ENCODE peak calls at places on chromosomes 12 and 14, in four cellular contexts. M is MCF 10A, H is right lobe of liver, B is tibial artery. N is an unnamed sample.

GRCh38 chr14:75204106-75204505 is 27.7 kb upstream of the TMED10 start:
- DNase-seq in H (no peak), B (no peak), M (no peak), N (peak; percentile 14)

GRCh38 chr12:18171571-18171970 is 81.6 kb upstream of the RERGL start:
- DNase-seq in H (no peak), M (peak; percentile 59), B (no peak), N (no peak)

GRCh38 chr14:25411933-25412757 is 362.2 kb upstream of the STXBP6 start:
- DNase-seq in B (no peak), H (no peak), M (no peak), N (peak; percentile 2)

GRCh38 chr12:68766646-68767045 is 20.7 kb downstream of the SLC35E3 start:
- DNase-seq in B (no peak), M (no peak), H (no peak), N (no peak)

GRCh38 chr12:124026755-124027745 is 54.0 kb downstream of the ZNF664 start:
- DNase-seq in M (peak; percentile 42), B (no peak), H (no peak), N (no peak)

GRCh38 chr14:44846232-44846824 is 115.4 kb downstream of the KLHL28 start:
- DNase-seq in M (peak; percentile 65), H (no peak), B (no peak), N (peak; percentile 30)

GRCh38 chr14:94681300-94682060 is 69.3 kb downstream of the SERPINA3 start:
- DNase-seq in H (peak; percentile 73), M (peak; percentile 83), B (no peak), N (peak; percentile 58)

GRCh38 chr12:27965411-27965810 is 7.1 kb downstream of the PTHLH start:
- DNase-seq in B (no peak), M (no peak), H (no peak), N (no peak)

GRCh38 chr14:61549425-61549824 is 145.9 kb upstream of the HIF1A start:
- DNase-seq in M (no peak), H (no peak), B (no peak), N (no peak)

GRCh38 chr14:62661818-62662217 is 383.4 kb downstream of the KCNH5 start:
- DNase-seq in H (no peak), B (no peak), M (no peak), N (no peak)

GRCh38 chr14:94088516-94088915 is 7.4 kb downstream of the IFI27L1 start:
- DNase-seq in H (no peak), B (no peak), M (no peak), N (no peak)

GRCh38 chr12:118188690-118189371 is 52.9 kb downstream of the PEBP1 start:
- DNase-seq in H (no peak), B (peak; percentile 29), M (no peak), N (no peak)

GRCh38 chr12:78898416-78898815 is 33.8 kb downstream of the SYT1 start:
- DNase-seq in M (peak; percentile 15), H (peak; percentile 51), B (no peak), N (no peak)

GRCh38 chr12:57101892-57102695 is 9.1 kb downstream of the STAT6 start:
- DNase-seq in M (no peak), H (peak; percentile 89), B (no peak), N (peak; percentile 63)

GRCh38 chr14:83706555-83706954 is 1823.4 kb upstream of the FLRT2 start:
- DNase-seq in H (no peak), M (no peak), B (no peak), N (no peak)

DNA sequence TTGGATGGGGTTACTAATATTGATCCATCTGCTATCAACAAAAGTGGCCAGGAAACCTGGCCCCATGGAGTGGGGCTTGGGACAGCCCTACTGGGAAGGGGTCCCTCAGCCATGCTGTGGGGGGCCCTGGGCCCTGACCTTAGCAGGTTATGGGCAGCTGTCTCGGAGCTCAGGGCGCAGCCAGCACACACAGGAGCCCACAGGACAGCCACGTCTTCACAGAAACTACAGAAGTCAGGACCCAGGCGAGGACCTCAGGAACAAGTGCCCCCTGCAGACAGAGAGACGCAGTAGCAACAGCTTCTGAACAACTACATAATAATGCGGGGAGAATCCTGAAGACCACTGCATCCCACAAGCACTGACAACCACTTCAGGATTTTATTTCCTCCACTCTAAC is 11.9 kb upstream of the FKBP11 start:
- DNase-seq in H (no peak), B (no peak), M (no peak), N (no peak)
- TF ChIP-seq CTCF in H (no peak), B (no peak), M (no peak), N (no peak)

GRCh38 chr14:29426083-29426482 is 501.6 kb downstream of the PRKD1 start:
- DNase-seq in H (no peak), M (no peak), B (no peak), N (no peak)

GRCh38 chr14:29419736-29420135 is 507.9 kb downstream of the PRKD1 start:
- DNase-seq in B (no peak), H (no peak), M (no peak), N (no peak)

GRCh38 chr14:29421156-29421728 is 506.4 kb downstream of the PRKD1 start:
- DNase-seq in H (no peak), M (no peak), B (no peak), N (no peak)
- TF ChIP-seq CTCF in H (no peak), M (no peak), B (no peak), N (no peak)

DNA sequence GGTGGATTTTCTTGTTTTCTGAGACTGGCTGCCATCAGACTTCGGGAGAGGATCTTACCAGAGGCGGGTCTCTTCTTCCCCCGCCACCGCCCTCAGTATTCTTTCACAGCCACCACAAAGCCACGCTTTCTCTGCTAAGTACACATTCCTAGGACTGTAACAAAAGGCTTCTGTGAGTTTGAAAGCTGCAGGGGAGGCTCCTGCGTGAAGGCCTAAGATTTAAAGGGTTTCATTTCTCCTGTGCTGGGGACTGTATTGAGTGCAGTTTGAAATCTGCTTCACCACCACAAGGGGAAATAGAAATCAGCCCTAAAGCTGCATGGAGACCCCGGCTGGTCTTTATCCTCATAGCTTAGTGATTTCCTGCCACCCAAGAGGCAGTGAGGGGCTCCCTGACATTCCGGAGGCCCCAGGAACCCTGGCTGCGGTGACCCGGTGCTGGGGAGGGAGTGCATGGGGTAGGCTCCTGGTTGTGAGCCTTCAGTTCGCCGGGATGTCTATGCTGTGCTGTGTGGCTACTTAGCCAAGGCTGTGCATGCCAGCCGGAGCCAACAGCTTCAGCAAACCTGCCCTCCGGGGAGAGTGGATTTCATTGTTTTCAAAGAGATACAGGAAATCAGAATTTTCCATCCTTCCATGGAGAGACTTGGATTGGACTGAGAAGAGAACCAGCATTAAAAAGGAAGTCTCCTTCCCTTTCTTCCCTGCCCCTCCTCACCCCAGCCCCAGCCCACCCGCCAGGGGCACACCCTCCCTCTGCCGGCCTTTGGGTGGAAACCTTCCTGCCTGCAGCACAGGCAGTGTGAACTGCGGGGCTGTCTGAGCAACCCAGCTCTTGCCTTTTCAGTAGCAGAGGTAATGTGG is 163.3 kb downstream of the ETV6 start:
- DNase-seq in H (no peak), M (no peak), B (peak; percentile 49), N (peak; percentile 42)
- TF ChIP-seq CTCF in H (no peak), M (no peak), B (peak; percentile 3), N (no peak)

DNA sequence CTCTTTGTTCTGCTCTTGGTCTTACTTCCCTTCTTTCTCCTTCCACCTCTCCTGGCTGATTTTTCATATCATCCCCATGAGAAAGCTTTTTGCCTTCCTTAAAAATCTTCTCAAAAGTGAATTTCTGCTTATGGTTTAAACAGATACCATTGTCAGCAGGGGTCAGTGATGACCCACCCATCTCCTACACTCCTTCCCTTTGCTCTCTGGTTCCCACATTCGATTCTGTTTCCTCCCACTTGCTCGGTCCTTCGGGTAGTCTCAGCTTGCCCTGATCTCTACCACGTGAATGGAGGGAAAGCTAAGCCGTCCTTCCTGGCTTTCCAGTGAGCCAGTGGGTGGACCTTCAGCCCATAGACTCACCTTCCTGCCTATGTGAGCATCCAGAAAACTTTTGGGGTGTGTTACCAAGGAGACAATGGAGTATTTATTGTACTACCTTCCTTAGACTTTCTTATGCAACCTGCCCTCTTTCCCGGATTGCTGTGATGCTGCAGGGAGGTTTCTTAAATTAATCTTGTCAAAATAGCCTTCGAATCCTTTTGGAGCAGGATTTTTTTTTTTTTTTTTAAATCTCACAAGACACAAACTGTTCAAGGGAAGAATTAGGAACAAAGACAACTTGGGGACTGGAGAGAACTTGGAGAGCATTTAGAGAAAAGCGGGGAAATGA is 306.3 kb downstream of the CACNA1C start:
- DNase-seq in B (no peak), M (no peak), H (no peak), N (no peak)
- TF ChIP-seq CTCF in B (no peak), M (no peak), H (no peak), N (no peak)

GRCh38 chr12:111274820-111275219 is 94.1 kb downstream of the PHETA1 start:
- DNase-seq in B (no peak), H (no peak), M (peak; percentile 14), N (no peak)
- TF ChIP-seq CTCF in B (no peak), H (no peak), M (peak; percentile 27), N (no peak)

GRCh38 chr14:55441286-55441685 is 870 bp upstream of the TBPL2 start:
- DNase-seq in M (no peak), B (no peak), H (no peak), N (no peak)

GRCh38 chr14:55436530-55436929 is 3.9 kb downstream of the TBPL2 start:
- DNase-seq in M (no peak), H (no peak), B (no peak), N (no peak)

GRCh38 chr14:55434805-55435174 is 5.6 kb downstream of the TBPL2 start:
- DNase-seq in B (no peak), M (no peak), H (no peak), N (no peak)

GRCh38 chr14:55438066-55438683 is 2.2 kb downstream of the TBPL2 start:
- DNase-seq in B (no peak), H (no peak), M (peak; percentile 68), N (peak; percentile 46)

DNA sequence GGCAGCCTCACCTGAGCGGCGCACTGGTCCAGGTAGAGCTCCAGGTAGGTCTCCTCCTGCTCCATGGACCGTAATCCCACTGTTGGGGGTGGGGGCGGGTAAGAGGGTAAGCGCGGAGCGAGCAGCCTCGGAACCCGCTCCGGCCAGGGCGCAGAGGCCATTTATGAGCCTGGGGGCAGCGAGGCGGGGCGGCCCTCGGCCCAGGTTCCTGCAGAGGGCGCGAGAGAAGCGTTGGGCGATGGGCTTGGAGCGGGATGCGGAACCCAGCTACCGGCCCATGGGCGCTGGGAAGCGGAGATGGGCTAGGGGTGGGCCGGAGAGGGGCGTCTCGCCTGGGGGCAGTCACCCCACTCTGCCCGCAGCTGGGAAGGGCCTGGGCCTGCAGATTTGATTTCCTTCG is at the start of gene TBPL2:
- DNase-seq in B (no peak), H (no peak), M (no peak), N (no peak)
- TF ChIP-seq CTCF in B (no peak), H (no peak), M (no peak), N (no peak)

DNA sequence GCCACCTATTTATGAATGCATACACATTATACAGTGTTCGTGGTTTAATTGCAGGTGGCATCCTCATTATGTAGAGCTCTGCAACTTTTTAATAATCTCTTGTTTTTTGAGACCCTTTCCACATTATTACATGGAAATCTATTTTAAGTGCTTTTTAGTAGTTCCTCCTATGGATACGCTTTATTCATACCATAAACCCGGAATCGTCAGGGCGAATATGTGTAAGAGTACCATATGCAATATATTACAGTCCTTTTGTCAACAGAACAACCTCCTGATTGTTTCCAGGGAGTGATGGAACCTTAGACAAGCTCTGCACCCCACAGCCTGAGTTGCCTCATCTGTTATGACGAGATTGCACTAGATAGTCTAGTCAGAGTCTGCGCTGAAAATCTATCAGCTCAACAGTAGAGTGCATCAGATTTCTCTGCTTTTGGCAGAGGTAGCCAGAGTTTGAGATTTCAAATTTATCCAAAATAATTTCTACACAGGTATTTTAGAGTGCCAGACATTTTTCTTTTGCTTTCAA is 33.6 kb downstream of the EID3 start:
- DNase-seq in B (no peak), H (no peak), M (no peak), N (no peak)
- TF ChIP-seq CTCF in B (no peak), H (no peak), M (no peak), N (no peak)

N was measured in Calu3.